ENCODE peak calls at places on chromosome 3, in ten cellular contexts. One of them, this sample, is unnamed.
A peak's percentile ranks its signal among the peaks of the same experiment; 100 is the strongest.

GRCh38 chr3:99545941-99546580 is 92.3 kb upstream of the COL8A1 start:
- DNase-seq in NCI-H345: no peak
- DNase-seq in ELF-1: no peak
- DNase-seq in MM.1S: peak; percentile 54
- DNase-seq in T-cell: no peak
- DNase-seq in central memory CD8-positive, alpha-beta T cell: no peak
- DNase-seq in T-helper 17 cell: no peak
- DNase-seq in substantia nigra: no peak
- DNase-seq in posterior vena cava: no peak
- DNase-seq in ACHN: no peak
- DNase-seq in this sample: no peak

GRCh38 chr3:29427266-29428103 is 146.6 kb downstream of the RBMS3 start:
- DNase-seq in MM.1S: no peak
- DNase-seq in T-helper 17 cell: no peak
- DNase-seq in NCI-H345: no peak
- DNase-seq in ELF-1: no peak
- DNase-seq in posterior vena cava: no peak
- DNase-seq in ACHN: no peak
- DNase-seq in central memory CD8-positive, alpha-beta T cell: no peak
- DNase-seq in substantia nigra: no peak
- DNase-seq in T-cell: no peak
- DNase-seq in this sample: no peak

GRCh38 chr3:132433121-132433520 is 15.8 kb downstream of the DNAJC13 start:
- DNase-seq in ACHN: no peak
- DNase-seq in T-helper 17 cell: no peak
- DNase-seq in T-cell: no peak
- DNase-seq in substantia nigra: no peak
- DNase-seq in central memory CD8-positive, alpha-beta T cell: no peak
- DNase-seq in MM.1S: no peak
- DNase-seq in ELF-1: no peak
- DNase-seq in NCI-H345: no peak
- DNase-seq in posterior vena cava: no peak
- DNase-seq in this sample: no peak

GRCh38 chr3:99087277-99087676 is 185.8 kb upstream of the DCBLD2 start:
- DNase-seq in NCI-H345: no peak
- DNase-seq in T-helper 17 cell: no peak
- DNase-seq in posterior vena cava: no peak
- DNase-seq in central memory CD8-positive, alpha-beta T cell: no peak
- DNase-seq in T-cell: no peak
- DNase-seq in ELF-1: no peak
- DNase-seq in substantia nigra: no peak
- DNase-seq in MM.1S: no peak
- DNase-seq in ACHN: no peak
- DNase-seq in this sample: no peak

GRCh38 chr3:17755836-17756235 is 13.4 kb upstream of the TBC1D5 start:
- DNase-seq in MM.1S: peak; percentile 90
- DNase-seq in T-helper 17 cell: no peak
- DNase-seq in ELF-1: no peak
- DNase-seq in NCI-H345: no peak
- DNase-seq in central memory CD8-positive, alpha-beta T cell: no peak
- DNase-seq in ACHN: no peak
- DNase-seq in posterior vena cava: no peak
- DNase-seq in substantia nigra: no peak
- DNase-seq in T-cell: no peak
- DNase-seq in this sample: no peak

GRCh38 chr3:107413264-107413663 is 36.0 kb downstream of the CCDC54 start:
- DNase-seq in NCI-H345: no peak
- DNase-seq in ACHN: no peak
- DNase-seq in MM.1S: no peak
- DNase-seq in T-cell: no peak
- DNase-seq in posterior vena cava: no peak
- DNase-seq in T-helper 17 cell: no peak
- DNase-seq in central memory CD8-positive, alpha-beta T cell: no peak
- DNase-seq in ELF-1: peak; percentile 16
- DNase-seq in substantia nigra: no peak
- DNase-seq in this sample: no peak

GRCh38 chr3:39907981-39908380 is 98.6 kb downstream of the MYRIP start:
- DNase-seq in central memory CD8-positive, alpha-beta T cell: no peak
- DNase-seq in NCI-H345: no peak
- DNase-seq in T-cell: no peak
- DNase-seq in posterior vena cava: peak; percentile 81
- DNase-seq in substantia nigra: no peak
- DNase-seq in ACHN: no peak
- DNase-seq in T-helper 17 cell: no peak
- DNase-seq in ELF-1: no peak
- DNase-seq in MM.1S: no peak
- DNase-seq in this sample: no peak

GRCh38 chr3:196624008-196624790 is 15.3 kb upstream of the NRROS start:
- DNase-seq in posterior vena cava: no peak
- DNase-seq in NCI-H345: no peak
- DNase-seq in substantia nigra: no peak
- DNase-seq in ACHN: no peak
- DNase-seq in T-cell: no peak
- DNase-seq in central memory CD8-positive, alpha-beta T cell: no peak
- DNase-seq in MM.1S: no peak
- DNase-seq in T-helper 17 cell: no peak
- DNase-seq in ELF-1: no peak
- DNase-seq in this sample: no peak

GRCh38 chr3:4633078-4634004 is 140.2 kb downstream of the ITPR1 start:
- DNase-seq in posterior vena cava: no peak
- DNase-seq in T-cell: no peak
- DNase-seq in T-helper 17 cell: no peak
- DNase-seq in central memory CD8-positive, alpha-beta T cell: no peak
- DNase-seq in ELF-1: peak; percentile 45
- DNase-seq in ACHN: peak; percentile 51
- DNase-seq in MM.1S: peak; percentile 49
- DNase-seq in NCI-H345: peak; percentile 54
- DNase-seq in substantia nigra: no peak
- DNase-seq in this sample: no peak

GRCh38 chr3:30826381-30827061 is 67.9 kb downstream of the GADL1 start:
- DNase-seq in central memory CD8-positive, alpha-beta T cell: no peak
- DNase-seq in MM.1S: peak; percentile 11
- DNase-seq in T-helper 17 cell: no peak
- DNase-seq in ELF-1: no peak
- DNase-seq in posterior vena cava: no peak
- DNase-seq in T-cell: no peak
- DNase-seq in substantia nigra: no peak
- DNase-seq in NCI-H345: no peak
- DNase-seq in ACHN: no peak
- DNase-seq in this sample: no peak